ENCODE peak calls at places on chromosomes 12 and 14, in seven cellular contexts. B is lower lobe of right lung; U is CD4-positive, alpha-beta memory T cell; D is dorsolateral prefrontal cortex; O is sigmoid colon; Y is right lobe of liver; X is transverse colon. E is an unnamed sample.

GRCh38 chr12:71799105-71799504 is 40.5 kb upstream of the TBC1D15 start:
- DNase-seq in B (no peak), U (no peak), D (no peak), O (no peak), Y (no peak), X (no peak), E (no peak)

GRCh38 chr14:75805646-75806045 is 144.6 kb downstream of the TTLL5 start:
- DNase-seq in B (no peak), U (no peak), D (no peak), O (no peak), Y (no peak), X (no peak), E (no peak)

GRCh38 chr14:56271988-56272387 is 153.8 kb downstream of the PELI2 start:
- DNase-seq in B (no peak), U (no peak), D (no peak), O (no peak), Y (no peak), X (no peak), E (no peak)

GRCh38 chr12:102757154-102757873 is 159.7 kb downstream of the PAH start:
- DNase-seq in B (no peak), U (no peak), D (peak; percentile 50), O (no peak), Y (no peak), X (no peak), E (no peak)

GRCh38 chr12:52670961-52671360 is 9.2 kb downstream of the KRT1 start:
- DNase-seq in B (no peak), U (no peak), D (no peak), O (no peak), Y (no peak), X (no peak), E (no peak)

GRCh38 chr12:109995366-109995702 is 834 bp downstream of the GIT2 start:
- DNase-seq in B (no peak), U (no peak), D (no peak), O (no peak), Y (no peak), X (no peak), E (peak; percentile 27)

GRCh38 chr12:39341179-39341578 is 101.7 kb downstream of the KIF21A start:
- DNase-seq in B (no peak), U (no peak), D (no peak), O (no peak), Y (no peak), X (no peak), E (no peak)

GRCh38 chr12:53219956-53220856 is 11.8 kb downstream of the RARG start:
- DNase-seq in B (peak; percentile 88), U (peak; percentile 90), D (peak; percentile 82), O (peak; percentile 89), Y (no peak), X (peak; percentile 77), E (no peak)

GRCh38 chr12:19979584-19979983 is 388.8 kb upstream of the PDE3A start:
- DNase-seq in B (no peak), U (no peak), D (no peak), O (no peak), Y (no peak), X (no peak), E (no peak)

GRCh38 chr14:80602931-80603330 is 338.6 kb downstream of the CEP128 start:
- DNase-seq in B (no peak), U (no peak), D (no peak), O (no peak), Y (no peak), X (no peak), E (peak; percentile 47)

GRCh38 chr12:109715310-109716091 is 1.9 kb downstream of the FAM222A start:
- DNase-seq in B (no peak), U (no peak), D (peak; percentile 50), O (no peak), Y (no peak), X (peak; percentile 51), E (peak; percentile 82)

GRCh38 chr12:50839032-50839431 is 3.7 kb upstream of the TMPRSS12 start:
- DNase-seq in B (no peak), U (no peak), D (no peak), O (no peak), Y (no peak), X (no peak), E (no peak)
- H3K27ac ChIP-seq in B (no peak overlapping the region), U (no peak overlapping the region), D (peak overlapping the region; percentile 42), O (no peak overlapping the region), Y (no peak overlapping the region), X (no peak overlapping the region), E (no peak overlapping the region)

DNA sequence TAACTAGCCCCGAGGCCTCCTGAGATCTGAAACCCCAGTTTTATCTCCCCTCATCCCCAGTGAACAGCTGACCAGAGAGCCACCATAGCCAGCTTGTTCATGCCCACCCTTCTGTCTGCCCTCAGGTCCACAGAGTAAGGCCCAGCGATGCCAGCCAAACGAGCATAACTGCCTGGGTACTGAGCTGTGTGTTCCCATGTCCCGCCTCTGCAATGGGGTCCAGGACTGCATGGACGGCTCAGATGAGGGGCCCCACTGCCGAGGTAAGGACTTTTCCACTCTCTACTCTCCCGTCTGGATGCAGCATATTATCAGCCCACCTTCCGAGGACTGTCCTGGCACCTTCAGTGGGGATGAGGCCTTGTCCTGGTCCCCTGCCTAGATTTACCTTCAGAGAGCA is 6.2 kb downstream of the LRP1-AS start:
- DNase-seq in B (no peak), U (no peak), D (no peak), O (no peak), Y (no peak), X (peak; percentile 5), E (no peak)
- H3K27ac ChIP-seq in B (no peak overlapping the region), U (no peak overlapping the region), D (peak overlapping the region; percentile 72), O (peak overlapping the region; percentile 48), Y (peak overlapping the region; percentile 29), X (no peak overlapping the region), E (peak overlapping the region; percentile 30)

DNA sequence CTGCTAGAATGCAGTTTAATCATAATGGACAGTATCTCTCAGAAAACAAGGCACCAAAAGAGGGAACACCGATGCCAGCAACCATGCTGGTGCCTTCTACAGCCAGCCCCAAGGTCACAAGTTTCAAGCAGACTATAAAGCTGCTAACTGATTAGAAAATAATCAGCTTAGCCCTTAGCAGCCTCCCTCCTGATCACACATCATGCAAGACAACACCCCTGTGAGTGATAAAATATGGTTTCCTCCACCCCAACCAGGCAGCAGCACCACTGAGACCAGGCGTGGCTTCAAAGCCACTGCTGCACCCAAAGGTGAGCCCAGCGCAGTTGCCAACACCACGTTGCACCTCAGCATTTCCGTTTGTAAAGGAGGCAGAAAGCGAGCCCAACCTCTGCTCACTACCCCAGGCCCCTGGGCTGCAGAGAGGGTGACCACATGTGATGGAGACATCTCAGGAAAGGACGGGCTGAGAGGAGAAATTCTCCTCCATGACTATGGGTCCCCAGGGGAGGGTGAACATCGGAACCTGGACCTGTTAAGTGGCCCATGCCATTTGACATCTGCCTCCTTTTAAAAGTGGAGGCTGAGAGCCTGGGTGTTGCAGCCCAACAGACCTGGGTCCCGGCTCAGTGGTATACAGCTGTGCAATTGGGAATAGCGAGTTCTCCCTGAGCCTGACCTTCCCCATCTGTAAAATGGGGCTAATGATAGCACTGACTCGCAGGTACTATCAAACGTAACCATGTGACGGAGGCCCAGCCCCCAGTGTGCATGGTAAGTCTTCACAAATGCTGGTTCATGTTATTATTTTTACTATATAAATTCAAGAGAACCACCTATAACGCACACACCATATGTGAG is 11.5 kb downstream of the ZFP36L1 start:
- DNase-seq in B (no peak), U (peak; percentile 87), D (no peak), O (peak; percentile 68), Y (no peak), X (peak; percentile 64), E (no peak)
- H3K27ac ChIP-seq in B (peak overlapping the region; percentile 75), U (peak overlapping the region; percentile 58), D (peak overlapping the region; percentile 57), O (peak overlapping the region; percentile 99), Y (peak overlapping the region; percentile 97), X (peak overlapping the region; percentile 99), E (no peak overlapping the region)

GRCh38 chr12:11706509-11707331 is 57.2 kb downstream of the ETV6 start:
- DNase-seq in B (no peak), U (no peak), D (no peak), O (no peak), Y (no peak), X (no peak), E (no peak)
- H3K27ac ChIP-seq in B (peak overlapping the region; percentile 29), U (no peak overlapping the region), D (peak overlapping the region; percentile 72), O (peak overlapping the region; percentile 90), Y (peak overlapping the region; percentile 48), X (peak overlapping the region; percentile 81), E (no peak overlapping the region)

GRCh38 chr12:89951050-89951693 is 242.5 kb upstream of the ATP2B1 start:
- DNase-seq in B (no peak), U (peak; percentile 62), D (no peak), O (no peak), Y (no peak), X (peak; percentile 61), E (no peak)

GRCh38 chr12:89948266-89949175 is 239.9 kb upstream of the ATP2B1 start:
- DNase-seq in B (no peak), U (no peak), D (no peak), O (no peak), Y (no peak), X (no peak), E (no peak)

GRCh38 chr12:89951694-89952060 is 243.0 kb upstream of the ATP2B1 start:
- DNase-seq in B (no peak), U (no peak), D (no peak), O (no peak), Y (no peak), X (no peak), E (no peak)

GRCh38 chr12:89949457-89950195 is 241.0 kb upstream of the ATP2B1 start:
- DNase-seq in B (no peak), U (peak; percentile 89), D (no peak), O (no peak), Y (no peak), X (peak; percentile 45), E (no peak)

GRCh38 chr12:89950421-89950820 is 241.8 kb upstream of the ATP2B1 start:
- DNase-seq in B (no peak), U (no peak), D (no peak), O (no peak), Y (no peak), X (no peak), E (no peak)
- H3K27ac ChIP-seq in B (peak overlapping the region; percentile 13), U (peak overlapping the region; percentile 83), D (no peak overlapping the region), O (peak overlapping the region; percentile 66), Y (no peak overlapping the region), X (peak overlapping the region; percentile 75), E (no peak overlapping the region)

DNA sequence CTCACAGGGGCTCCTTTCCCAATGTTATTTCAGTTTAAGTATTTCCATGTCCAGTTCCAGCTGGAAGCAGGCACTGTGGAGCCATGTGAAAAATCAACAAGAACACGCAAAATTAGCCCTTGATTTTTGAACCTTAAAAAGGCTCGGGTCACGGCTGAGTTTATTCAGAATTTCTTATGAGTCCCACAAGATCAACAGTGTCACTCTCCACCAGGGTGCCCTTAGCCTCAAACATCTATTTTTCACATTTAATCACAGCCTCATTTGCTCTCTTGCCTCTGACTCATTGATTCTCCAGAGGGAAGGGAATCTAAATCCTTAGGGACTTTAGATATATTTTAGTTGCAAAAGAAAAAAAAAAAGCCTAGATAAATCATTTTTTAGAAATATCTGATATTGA is 157.7 kb upstream of the AVPR1A start:
- DNase-seq in B (no peak), U (no peak), D (no peak), O (no peak), Y (no peak), X (no peak), E (no peak)
- H3K27ac ChIP-seq in B (no peak overlapping the region), U (no peak overlapping the region), D (no peak overlapping the region), O (no peak overlapping the region), Y (no peak overlapping the region), X (no peak overlapping the region), E (no peak overlapping the region)

DNA sequence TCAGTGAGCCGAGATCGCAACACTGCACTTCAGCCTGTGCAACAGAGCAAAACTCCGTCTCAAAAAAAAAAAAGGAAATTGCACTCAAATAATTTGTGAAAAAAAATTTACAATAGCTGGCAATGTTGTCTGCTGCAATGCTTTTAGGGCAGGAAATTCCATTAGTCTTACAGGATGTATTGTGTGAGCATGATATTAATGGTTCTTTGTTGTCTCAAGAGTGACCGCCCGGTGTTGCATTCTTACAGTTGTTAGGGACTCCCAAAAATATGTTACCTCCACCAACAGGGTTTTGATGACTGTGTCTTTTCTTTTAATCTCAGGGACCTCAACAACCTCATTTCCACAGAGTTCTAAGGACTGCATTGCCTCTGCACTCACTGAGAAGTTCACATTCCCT is 44.8 kb downstream of the PZP start:
- DNase-seq in B (no peak), U (no peak), D (no peak), O (no peak), Y (no peak), X (no peak), E (no peak)
- H3K27ac ChIP-seq in B (no peak overlapping the region), U (no peak overlapping the region), D (no peak overlapping the region), O (no peak overlapping the region), Y (no peak overlapping the region), X (no peak overlapping the region), E (no peak overlapping the region)

E was measured in substantia nigra.